ENCODE peak calls at places on chromosomes 2 and 18, in seven cellular contexts. M is GM12891, H is GM12878, R is SK-N-SH, I is K562, N is H1, G is HepG2. C is an unnamed sample.

GRCh38 chr2:221876016-221876415 is 303.9 kb upstream of the EPHA4 start:
- DNase-seq in M (no peak), H (no peak), R (no peak), I (no peak), N (no peak), G (no peak), C (no peak)

GRCh38 chr18:27202771-27203170 is 17.7 kb upstream of the CHST9 start:
- DNase-seq in M (no peak), H (no peak), R (no peak), I (no peak), N (no peak), G (no peak), C (no peak)

GRCh38 chr2:109209412-109209811 is 80.4 kb downstream of the SH3RF3 start:
- DNase-seq in M (no peak), H (no peak), R (no peak), I (no peak), N (no peak), G (no peak), C (no peak)

GRCh38 chr2:127913808-127914457 is 28.2 kb upstream of the AMMECR1L start:
- DNase-seq in M (no peak), H (no peak), R (no peak), I (no peak), N (no peak), G (no peak), C (no peak)

GRCh38 chr2:197195591-197195990 is 115.0 kb downstream of the ANKRD44 start:
- DNase-seq in M (no peak), H (no peak), R (no peak), I (no peak), N (no peak), G (no peak), C (no peak)

GRCh38 chr2:147649963-147650362 is 194.9 kb upstream of the ACVR2A start:
- DNase-seq in M (no peak), H (no peak), R (no peak), I (no peak), N (no peak), G (no peak), C (no peak)

GRCh38 chr18:75211002-75211621 is 515 bp downstream of the TSHZ1 start:
- DNase-seq in M (no peak), H (no peak), R (no peak), I (peak; percentile 23), N (no peak), G (peak; percentile 19), C (no peak)

GRCh38 chr2:220966636-220967035 is 605.5 kb downstream of the EPHA4 start:
- DNase-seq in M (no peak), H (no peak), R (no peak), I (no peak), N (no peak), G (no peak), C (no peak)

GRCh38 chr2:84906108-84906899 is 848 bp downstream of the TMSB10 start:
- DNase-seq in M (no peak), H (no peak), R (peak; percentile 65), I (peak; percentile 44), N (no peak), G (no peak), C (no peak)

GRCh38 chr2:43484323-43484930 is 111.4 kb downstream of the THADA start:
- DNase-seq in M (no peak), H (no peak), R (peak; percentile 48), I (peak; percentile 19), N (peak; percentile 21), G (peak; percentile 85), C (no peak)

GRCh38 chr2:134675294-134675693 is 43.5 kb downstream of the TMEM163 start:
- DNase-seq in M (no peak), H (no peak), R (no peak), I (no peak), N (no peak), G (no peak), C (no peak)

GRCh38 chr2:20135631-20136050 is 84.2 kb upstream of the LAPTM4A start:
- DNase-seq in M (peak; percentile 71), H (no peak), R (peak; percentile 89), I (peak; percentile 71), N (peak; percentile 63), G (peak; percentile 74), C (peak; percentile 75)

GRCh38 chr18:57438669-57439616 is 3.8 kb downstream of the ONECUT2 start:
- DNase-seq in M (no peak), H (no peak), R (peak; percentile 76), I (no peak), N (no peak), G (no peak), C (no peak)

GRCh38 chr2:19895535-19895934 is 6.2 kb downstream of the TTC32 start:
- DNase-seq in M (no peak), H (no peak), R (no peak), I (peak; percentile 17), N (no peak), G (no peak), C (no peak)

GRCh38 chr2:135255208-135255607 is 203.1 kb downstream of the RAB3GAP1 start:
- DNase-seq in M (no peak), H (peak; percentile 1), R (no peak), I (no peak), N (no peak), G (no peak), C (no peak)

GRCh38 chr2:108919571-108920373 is 69.2 kb downstream of the EDAR start:
- DNase-seq in M (no peak), H (no peak), R (no peak), I (no peak), N (no peak), G (no peak), C (no peak)

DNA sequence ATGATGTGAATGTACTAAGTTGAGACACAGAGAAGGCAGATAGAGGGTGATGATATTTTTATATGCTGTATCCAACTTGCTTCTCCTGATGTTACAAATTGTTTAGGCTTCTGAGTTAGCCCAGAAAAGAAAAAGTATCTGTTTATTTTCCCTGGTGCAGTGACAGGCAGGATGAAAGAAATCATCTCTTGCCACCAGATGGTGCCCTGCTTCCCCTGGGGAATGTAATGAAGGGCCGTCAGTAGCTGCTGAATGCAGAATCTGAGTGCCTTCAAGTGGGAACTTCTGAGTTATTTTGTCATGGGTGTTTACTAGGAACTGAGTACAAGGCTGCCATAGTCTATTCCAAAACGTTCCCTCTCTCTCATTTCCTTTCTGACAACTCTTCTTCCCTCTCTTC is 525.6 kb downstream of the MBD2 start:
- DNase-seq in M (no peak), H (no peak), R (peak; percentile 53), I (no peak), N (no peak), G (peak; percentile 33), C (no peak)
- TF ChIP-seq TAF1 in M (no peak), H (no peak), R (no peak), I (no peak), N (no peak), G (no peak), C (no peak)

DNA sequence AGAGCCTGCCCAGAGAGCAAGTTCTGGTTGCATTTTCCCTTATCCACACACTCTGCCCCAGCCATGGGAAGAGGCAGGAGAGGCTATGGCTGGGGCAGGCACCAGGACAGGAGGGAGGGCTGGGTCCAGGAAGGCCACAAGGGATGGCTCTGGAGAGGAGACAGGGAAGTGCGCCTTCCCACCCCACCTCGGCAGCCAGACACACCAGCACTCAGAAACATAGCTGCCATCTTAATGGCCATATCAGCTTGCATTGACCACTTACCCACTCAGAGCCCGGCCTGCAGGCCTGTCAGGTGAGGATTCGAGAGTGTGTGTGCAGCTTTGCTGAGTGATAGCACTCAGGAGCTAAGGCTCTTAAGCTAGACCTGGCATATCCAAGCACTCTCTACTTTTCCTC is 148.1 kb downstream of the TNS1 start:
- DNase-seq in M (no peak), H (no peak), R (no peak), I (no peak), N (no peak), G (no peak), C (no peak)
- TF ChIP-seq POLR2AphosphoS5 in M (no peak), H (no peak), R (no peak), I (no peak), N (no peak), G (no peak), C (no peak)

GRCh38 chr2:25077792-25078170 is 35.9 kb downstream of the EFR3B start:
- DNase-seq in M (no peak), H (no peak), R (no peak), I (no peak), N (no peak), G (no peak), C (no peak)

GRCh38 chr2:25079050-25079635 is 37.3 kb downstream of the EFR3B start:
- DNase-seq in M (no peak), H (no peak), R (no peak), I (no peak), N (no peak), G (no peak), C (no peak)

GRCh38 chr2:25078171-25079049 is 36.5 kb downstream of the EFR3B start:
- DNase-seq in M (no peak), H (no peak), R (no peak), I (no peak), N (no peak), G (peak; percentile 23), C (no peak)

GRCh38 chr2:25086070-25086560 is 44.2 kb downstream of the EFR3B start:
- DNase-seq in M (no peak), H (no peak), R (no peak), I (no peak), N (no peak), G (no peak), C (no peak)

GRCh38 chr2:25082002-25082622 is 40.2 kb downstream of the EFR3B start:
- DNase-seq in M (no peak), H (no peak), R (no peak), I (no peak), N (no peak), G (no peak), C (no peak)
- TF ChIP-seq TAF1 in M (no peak), H (no peak), R (no peak), I (no peak), N (no peak), G (no peak), C (no peak)

DNA sequence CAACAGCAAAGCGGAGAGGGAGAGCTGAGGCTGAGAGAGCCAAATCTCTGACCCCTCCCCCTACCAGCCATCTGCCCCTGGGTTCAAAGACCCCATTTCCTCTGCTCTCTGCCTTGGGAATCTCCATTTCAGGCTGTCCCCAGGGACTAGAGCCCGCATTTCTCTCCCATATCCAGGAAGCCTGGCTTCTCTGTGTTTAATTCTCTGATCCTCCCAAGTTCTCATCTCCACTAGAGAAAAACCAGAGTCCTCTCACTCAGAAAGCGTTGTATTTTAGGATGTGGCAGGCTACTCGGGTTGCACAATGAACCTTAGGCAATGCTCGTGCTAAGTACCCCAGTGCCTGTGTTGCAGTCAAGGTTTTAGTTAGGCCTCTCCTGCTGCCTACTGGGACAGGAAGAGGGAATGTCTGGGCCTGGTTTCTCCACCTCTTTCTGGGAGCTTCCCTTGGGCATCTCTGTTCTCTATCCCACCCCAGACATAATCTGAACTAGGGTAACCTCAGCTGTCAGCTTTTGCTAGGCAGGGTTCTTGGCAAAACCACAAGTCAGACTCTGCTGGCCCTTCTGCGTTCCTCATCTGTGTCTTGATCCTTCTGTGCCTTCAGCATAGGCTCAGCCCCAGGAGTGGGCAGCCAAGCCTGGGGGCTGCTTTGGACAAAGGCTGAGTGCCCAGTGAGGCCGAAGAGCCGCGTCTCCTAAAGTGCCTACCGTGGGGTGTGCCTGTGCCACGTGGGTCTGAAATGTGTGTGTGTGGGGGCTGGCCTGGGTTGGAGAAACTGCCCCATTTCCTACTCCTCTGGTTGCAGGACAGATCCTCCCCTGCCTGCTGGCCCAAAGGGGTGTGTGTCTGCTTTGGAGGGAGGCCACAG is 96.8 kb downstream of the STPG4 start:
- DNase-seq in M (no peak), H (no peak), R (no peak), I (no peak), N (no peak), G (no peak), C (no peak)
- TF ChIP-seq POLR2AphosphoS5 in M (no peak), H (no peak), R (no peak), I (no peak), N (no peak), G (no peak), C (no peak)

C was measured in GM12892.